ENCODE peak calls at places on chromosomes 1 and 21, in seven cellular contexts. C, T, L, E, J, D and Y are unnamed samples.

GRCh38 chr1:2148691-2149090 is 45.9 kb downstream of the FAAP20 start:
- DNase-seq in T (no peak), J (peak; percentile 90), C (no peak), E (peak; percentile 38), L (no peak), D (no peak), Y (no peak)

GRCh38 chr1:5796028-5796427 is 196.2 kb downstream of the NPHP4 start:
- DNase-seq in L (no peak), E (no peak), J (no peak), T (no peak), D (no peak), C (no peak), Y (no peak)

GRCh38 chr1:96927125-96927524 is 205.5 kb downstream of the PTBP2 start:
- DNase-seq in D (no peak), L (no peak), J (no peak), E (no peak), T (no peak), C (no peak), Y (no peak)

GRCh38 chr21:44337941-44338895 is 972 bp downstream of the CFAP410 start:
- DNase-seq in C (peak; percentile 73), T (peak; percentile 47), L (peak; percentile 78), D (peak; percentile 59), J (peak; percentile 75), E (peak; percentile 66), Y (peak; percentile 86)

GRCh38 chr1:211986628-211987254 is 48.6 kb downstream of the INTS7 start:
- DNase-seq in L (no peak), T (no peak), E (no peak), C (no peak), J (no peak), D (no peak), Y (no peak)

GRCh38 chr1:29516063-29516820 is 279.9 kb downstream of the PTPRU start:
- DNase-seq in L (no peak), J (no peak), D (no peak), T (no peak), C (no peak), E (peak; percentile 19), Y (no peak)

GRCh38 chr1:31663622-31664452 is 19.2 kb upstream of the PEF1 start:
- DNase-seq in J (peak; percentile 50), E (peak; percentile 70), L (peak; percentile 59), T (peak; percentile 13), C (peak; percentile 50), D (peak; percentile 28), Y (peak; percentile 77)

GRCh38 chr1:37667023-37667769 is 25.1 kb upstream of the CDCA8 start:
- DNase-seq in E (no peak), L (no peak), T (no peak), J (no peak), D (no peak), C (no peak), Y (no peak)

GRCh38 chr1:33022650-33023200 is 14.0 kb downstream of the AK2 start:
- DNase-seq in T (no peak), C (no peak), L (no peak), E (no peak), D (no peak), J (no peak), Y (no peak)

GRCh38 chr1:156851779-156852413 is 7.0 kb downstream of the INSRR start:
- DNase-seq in C (peak; percentile 65), T (no peak), E (peak; percentile 80), D (no peak), L (peak; percentile 96), J (no peak), Y (no peak)

GRCh38 chr21:17976139-17976538 is 157.0 kb upstream of the C21orf91 start:
- DNase-seq in D (no peak), J (no peak), L (no peak), E (no peak), T (no peak), C (no peak), Y (no peak)

GRCh38 chr21:33703750-33704606 is 61.7 kb downstream of the ITSN1 start:
- DNase-seq in T (no peak), L (no peak), D (no peak), J (no peak), E (peak; percentile 31), C (no peak), Y (no peak)

GRCh38 chr1:28297826-28298225 is 31.0 kb upstream of the MED18 start:
- DNase-seq in T (no peak), L (no peak), C (no peak), E (no peak), D (no peak), J (no peak), Y (no peak)

GRCh38 chr1:55631508-55631907 is 416.3 kb upstream of the USP24 start:
- DNase-seq in D (no peak), L (no peak), T (no peak), C (no peak), J (no peak), E (no peak), Y (no peak)

GRCh38 chr1:63893976-63894375 is 120.2 kb downstream of the ROR1 start:
- DNase-seq in E (no peak), L (no peak), J (no peak), C (no peak), D (no peak), T (no peak), Y (no peak)

GRCh38 chr1:53902235-53902920 is 8.4 kb downstream of the DIO1 start:
- DNase-seq in L (no peak), J (no peak), D (peak; percentile 34), E (no peak), C (no peak), T (no peak), Y (no peak)

GRCh38 chr1:218301217-218301616 is 16.1 kb downstream of the RRP15 start:
- DNase-seq in J (no peak), C (no peak), T (no peak), D (no peak), E (no peak), L (no peak), Y (no peak)

GRCh38 chr1:84759756-84760155 is 69.5 kb upstream of the SSX2IP start:
- DNase-seq in E (no peak), J (no peak), D (no peak), L (no peak), C (no peak), T (no peak), Y (no peak)

GRCh38 chr1:77407738-77408375 is 126.0 kb downstream of the AK5 start:
- DNase-seq in D (no peak), L (no peak), J (no peak), E (no peak), C (no peak), T (no peak), Y (no peak)

GRCh38 chr1:20124451-20125057 is 5.2 kb upstream of the PLA2G2D start:
- DNase-seq in L (peak; percentile 22), T (peak; percentile 57), C (no peak), J (no peak), D (no peak), E (no peak), Y (peak; percentile 56)

GRCh38 chr1:12003762-12004161 is 15.5 kb upstream of the MIIP start:
- DNase-seq in J (no peak), D (no peak), T (no peak), C (no peak), E (no peak), L (no peak), Y (no peak)

GRCh38 chr1:225653463-225654276 is 747 bp upstream of the ENAH start:
- DNase-seq in D (peak; percentile 45), L (peak; percentile 76), E (peak; percentile 64), J (peak; percentile 44), T (no peak), C (peak; percentile 77), Y (peak; percentile 35)

DNA sequence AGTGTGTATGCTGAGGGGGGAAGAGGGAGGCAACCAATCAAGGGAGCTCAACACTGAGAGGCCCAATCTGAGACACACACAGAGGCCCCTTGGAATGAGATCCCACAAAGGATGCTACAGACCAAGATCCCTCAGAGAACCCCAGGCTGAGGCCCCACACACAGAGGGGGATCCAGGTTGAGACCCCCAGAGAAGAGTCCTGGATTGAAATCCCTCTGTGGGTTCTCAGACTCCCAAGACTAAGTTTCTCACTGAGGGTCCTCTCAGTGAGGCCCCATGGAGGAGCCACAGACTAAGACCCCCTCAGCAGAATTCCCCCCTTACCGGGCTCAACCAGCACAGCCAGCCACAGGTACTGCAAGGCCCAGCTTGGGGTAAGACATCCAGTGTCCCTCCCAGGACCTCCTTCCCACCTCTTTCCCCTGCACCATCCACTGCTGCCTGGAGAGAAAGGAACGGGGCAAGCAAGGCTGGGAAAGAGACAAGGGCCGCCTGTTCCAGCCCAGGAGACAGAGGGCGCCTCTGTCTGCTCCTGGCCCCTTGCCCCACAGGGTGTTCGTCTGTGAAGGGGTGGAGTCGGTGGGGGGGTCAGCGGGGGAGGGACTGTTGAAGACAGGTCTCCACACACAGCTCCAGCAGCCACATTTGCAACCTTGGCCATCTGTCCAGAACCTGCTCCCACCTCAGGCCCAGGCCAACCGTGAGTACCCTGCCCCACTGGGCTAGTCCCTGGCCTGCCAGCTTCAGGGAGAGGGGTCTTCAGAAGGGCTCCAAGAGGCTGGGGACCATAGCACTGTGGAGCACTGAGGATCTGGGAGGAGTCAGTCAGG is at the start of gene S100A1:
- DNase-seq in T (no peak), D (peak; percentile 72), L (peak; percentile 50), J (peak; percentile 34), E (no peak), C (peak; percentile 84), Y (no peak)
- TF ChIP-seq POLR2A in T (no peak), D (peak; percentile 64), L (no peak), J (no peak), E (no peak), C (no peak), Y (no peak)

GRCh38 chr1:45686081-45687013 is at the start of gene GPBP1L1:
- DNase-seq in J (peak; percentile 98), T (peak; percentile 91), C (peak; percentile 99), L (peak; percentile 98), D (peak; percentile 91), E (peak; percentile 98), Y (peak; percentile 84)
- TF ChIP-seq POLR2A in J (peak; percentile 84), T (peak; percentile 60), C (no peak), L (peak; percentile 76), D (peak; percentile 69), E (peak; percentile 46), Y (peak; percentile 46)

GRCh38 chr1:172399369-172400072 is 21.0 kb upstream of the C1orf105 start:
- DNase-seq in T (peak; percentile 58), D (peak; percentile 78), E (peak; percentile 28), L (peak; percentile 55), J (peak; percentile 11), C (peak; percentile 63), Y (peak; percentile 35)
- TF ChIP-seq POLR2A in T (no peak), D (no peak), E (no peak), L (no peak), J (no peak), C (no peak), Y (no peak)

GRCh38 chr1:116474921-116475849 is 95.6 kb downstream of the CD58 start:
- DNase-seq in C (peak; percentile 86), J (no peak), L (peak; percentile 80), T (no peak), E (peak; percentile 78), D (peak; percentile 98), Y (no peak)
- TF ChIP-seq POLR2A in C (no peak), J (no peak), L (peak; percentile 49), T (no peak), E (no peak), D (peak; percentile 81), Y (no peak)